ENCODE peak calls at places on chromosomes 12 and 14, in seven cellular contexts. J is NCI-H748 treated with DMSO at 0.1 percent for 48 hours, L is MCF 10A, A is RWPE1, E is nephron progenitor cell, D is T-helper 2 cell, W is brain pericyte. B is an unnamed sample.

GRCh38 chr12:116015525-116015924 is 262.0 kb downstream of the MED13L start:
- DNase-seq in J (no peak), L (peak), A (peak), E (no peak), D (no peak), W (peak), B (peak)

GRCh38 chr12:11174022-11174421 is 3.0 kb downstream of the SMIM10L1 start:
- DNase-seq in J (peak), L (no peak), A (no peak), E (no peak), D (no peak), W (no peak), B (peak)

GRCh38 chr14:65637780-65638179 is 225.2 kb downstream of the FUT8 start:
- DNase-seq in J (no peak), L (peak), A (peak), E (no peak), D (no peak), W (no peak), B (no peak)

GRCh38 chr12:120079352-120080042 is 37.1 kb downstream of the RAB35 start:
- DNase-seq in J (no peak), L (peak), A (peak), E (no peak), D (no peak), W (no peak), B (peak)

GRCh38 chr12:121530600-121531355 is 50.0 kb downstream of the KDM2B start:
- DNase-seq in J (no peak), L (peak), A (no peak), E (no peak), D (peak), W (no peak), B (peak)

GRCh38 chr12:28127455-28127854 is 62.8 kb upstream of the CCDC91 start:
- DNase-seq in J (no peak), L (peak), A (peak), E (no peak), D (no peak), W (no peak), B (no peak)

GRCh38 chr12:50620050-50620974 is 115.5 kb downstream of the DIP2B start:
- DNase-seq in J (peak), L (peak), A (peak), E (peak), D (no peak), W (no peak), B (peak)

GRCh38 chr14:50829472-50830043 is 1.4 kb downstream of the NIN start:
- DNase-seq in J (peak), L (no peak), A (no peak), E (peak), D (no peak), W (no peak), B (no peak)

GRCh38 chr14:71348817-71349216 is 441.6 kb downstream of the PCNX1 start:
- DNase-seq in J (no peak), L (no peak), A (no peak), E (no peak), D (no peak), W (no peak), B (no peak)

GRCh38 chr12:116556356-116556952 is 2.7 kb upstream of the MAP1LC3B2 start:
- DNase-seq in J (no peak), L (no peak), A (no peak), E (no peak), D (no peak), W (no peak), B (no peak)

GRCh38 chr12:61846805-61847204 is 413.4 kb upstream of the USP15 start:
- DNase-seq in J (no peak), L (no peak), A (no peak), E (no peak), D (no peak), W (no peak), B (no peak)

GRCh38 chr12:58529114-58529665 is 391.1 kb downstream of the LRIG3 start:
- DNase-seq in J (no peak), L (peak), A (peak), E (no peak), D (no peak), W (no peak), B (peak)

GRCh38 chr12:65090461-65090860 is 30.6 kb downstream of the WIF1 start:
- DNase-seq in J (no peak), L (no peak), A (no peak), E (no peak), D (no peak), W (no peak), B (no peak)

GRCh38 chr12:116495260-116495659 is 63.9 kb upstream of the MAP1LC3B2 start:
- DNase-seq in J (no peak), L (no peak), A (no peak), E (no peak), D (no peak), W (no peak), B (peak)

GRCh38 chr12:132248439-132249157 is 80.8 kb downstream of the GALNT9 start:
- DNase-seq in J (no peak), L (peak), A (no peak), E (no peak), D (no peak), W (no peak), B (peak)

GRCh38 chr12:130933269-130933995 is 20.3 kb upstream of the ADGRD1 start:
- DNase-seq in J (no peak), L (no peak), A (no peak), E (no peak), D (no peak), W (no peak), B (no peak)

GRCh38 chr12:6376965-6377666 is 1.8 kb upstream of the SCNN1A start:
- DNase-seq in J (no peak), L (no peak), A (no peak), E (no peak), D (no peak), W (no peak), B (no peak)

GRCh38 chr14:35504260-35504659 is 29.7 kb upstream of the INSM2 start:
- DNase-seq in J (no peak), L (no peak), A (no peak), E (no peak), D (no peak), W (no peak), B (no peak)

GRCh38 chr12:22981711-22982110 is 356.7 kb downstream of the ETNK1 start:
- DNase-seq in J (no peak), L (peak), A (no peak), E (no peak), D (no peak), W (no peak), B (peak)

GRCh38 chr12:2845280-2845679 is 10.4 kb upstream of the NRIP2 start:
- DNase-seq in J (no peak), L (no peak), A (no peak), E (peak), D (no peak), W (no peak), B (peak)

GRCh38 chr12:115988629-115989563 is 288.6 kb downstream of the MED13L start:
- DNase-seq in J (no peak), L (no peak), A (no peak), E (no peak), D (no peak), W (no peak), B (peak)

GRCh38 chr14:68789002-68789797 is 3.7 kb downstream of the ZFP36L1 start:
- DNase-seq in J (peak), L (peak), A (no peak), E (peak), D (peak), W (no peak), B (peak)

GRCh38 chr14:101379842-101380241 is 181.5 kb upstream of the DIO3 start:
- DNase-seq in J (no peak), L (no peak), A (no peak), E (no peak), D (no peak), W (no peak), B (no peak)

GRCh38 chr12:13173537-13173936 is 23.0 kb upstream of the EMP1 start:
- DNase-seq in J (no peak), L (peak), A (peak), E (no peak), D (no peak), W (peak), B (peak)

GRCh38 chr14:93939304-93940229 is 12.4 kb downstream of the FAM181A start:
- DNase-seq in J (peak), L (peak), A (peak), E (peak), D (peak), W (no peak), B (peak)

GRCh38 chr12:104712477-104712876 is 245.6 kb downstream of the SLC41A2 start:
- DNase-seq in J (no peak), L (no peak), A (no peak), E (no peak), D (no peak), W (no peak), B (peak)

GRCh38 chr12:93946542-93947150 is 201.7 kb upstream of the PLXNC1 start:
- DNase-seq in J (no peak), L (peak), A (peak), E (no peak), D (no peak), W (no peak), B (peak)

GRCh38 chr12:53561590-53561953 is 54.3 kb upstream of the NPFF start:
- DNase-seq in J (no peak), L (peak), A (peak), E (no peak), D (no peak), W (peak), B (peak)

B was measured in EH.